ENCODE peak calls at places on chromosomes 7 and 10, in six cellular contexts. Z, D, C, F, I and P are unnamed samples.

GRCh38 chr10:34255075-34255474 is 560.0 kb downstream of the PARD3 start:
- DNase-seq in Z (no peak), D (no peak), C (no peak), F (no peak), I (no peak), P (no peak)

GRCh38 chr10:3074145-3074665 is 6.9 kb downstream of the PFKP start:
- DNase-seq in Z (no peak), D (peak), C (no peak), F (peak), I (no peak), P (no peak)

GRCh38 chr10:20853276-20853675 is 43.8 kb downstream of the NEBL start:
- DNase-seq in Z (no peak), D (no peak), C (no peak), F (no peak), I (no peak), P (no peak)

GRCh38 chr10:33643042-33643441 is 308.6 kb upstream of the NRP1 start:
- DNase-seq in Z (peak), D (peak), C (no peak), F (no peak), I (peak), P (no peak)

GRCh38 chr7:111743244-111743852 is 181.1 kb upstream of the IMMP2L start:
- DNase-seq in Z (no peak), D (no peak), C (no peak), F (no peak), I (no peak), P (no peak)

GRCh38 chr7:18177815-18178660 is 150.4 kb upstream of the PRPS1L1 start:
- DNase-seq in Z (peak), D (peak), C (no peak), F (no peak), I (peak), P (no peak)

GRCh38 chr7:27923308-27923980 is 183.5 kb downstream of the TAX1BP1 start:
- DNase-seq in Z (no peak), D (no peak), C (no peak), F (no peak), I (peak), P (no peak)

GRCh38 chr10:28684986-28685580 is 7.8 kb downstream of the BAMBI start:
- DNase-seq in Z (no peak), D (no peak), C (no peak), F (no peak), I (no peak), P (peak)

GRCh38 chr10:103481974-103482531 is 3.0 kb upstream of the CALHM3 start:
- DNase-seq in Z (peak), D (peak), C (peak), F (peak), I (peak), P (peak)

GRCh38 chr7:77284633-77285032 is 85.0 kb upstream of the FGL2 start:
- DNase-seq in Z (no peak), D (no peak), C (peak), F (no peak), I (no peak), P (no peak)

GRCh38 chr7:98236366-98237185 is 15.5 kb downstream of the TECPR1 start:
- DNase-seq in Z (no peak), D (no peak), C (peak), F (no peak), I (no peak), P (no peak)

GRCh38 chr7:138890782-138891445 is 90.3 kb downstream of the KIAA1549 start:
- DNase-seq in Z (peak), D (peak), C (peak), F (no peak), I (peak), P (no peak)

GRCh38 chr7:120272261-120272895 is 597 bp upstream of the KCND2 start:
- DNase-seq in Z (peak), D (peak), C (peak), F (peak), I (peak), P (peak)

GRCh38 chr7:80770675-80771081 is 132.2 kb downstream of the CD36 start:
- DNase-seq in Z (peak), D (no peak), C (no peak), F (no peak), I (no peak), P (no peak)

GRCh38 chr10:87916515-87916914 is 53.1 kb downstream of the PTEN start:
- DNase-seq in Z (no peak), D (no peak), C (no peak), F (peak), I (no peak), P (no peak)

GRCh38 chr7:100964630-100965029 is 4.7 kb upstream of the MUC12 start:
- DNase-seq in Z (no peak), D (no peak), C (no peak), F (no peak), I (no peak), P (no peak)

GRCh38 chr7:103685646-103686418 is 239.8 kb upstream of the SLC26A5 start:
- DNase-seq in Z (no peak), D (no peak), C (no peak), F (no peak), I (no peak), P (no peak)

GRCh38 chr10:119659951-119660350 is 8.8 kb downstream of the BAG3 start:
- DNase-seq in Z (no peak), D (no peak), C (no peak), F (no peak), I (no peak), P (no peak)

GRCh38 chr7:55343860-55344606 is 21.1 kb upstream of the LANCL2 start:
- DNase-seq in Z (no peak), D (no peak), C (peak), F (no peak), I (no peak), P (no peak)

GRCh38 chr7:95517458-95517857 is 31.7 kb downstream of the ASB4 start:
- DNase-seq in Z (no peak), D (no peak), C (no peak), F (no peak), I (no peak), P (no peak)

GRCh38 chr10:127013251-127013656 is 108.0 kb downstream of the DOCK1 start:
- DNase-seq in Z (no peak), D (no peak), C (no peak), F (peak), I (no peak), P (peak)

GRCh38 chr10:19941206-19941880 is 125.1 kb downstream of the PLXDC2 start:
- DNase-seq in Z (no peak), D (no peak), C (no peak), F (no peak), I (no peak), P (no peak)

GRCh38 chr7:30143748-30144251 is 9.0 kb downstream of the MTURN start:
- DNase-seq in Z (peak), D (peak), C (no peak), F (no peak), I (peak), P (peak)

GRCh38 chr7:9776900-9777299 is 1196.8 kb upstream of the PHF14 start:
- DNase-seq in Z (no peak), D (no peak), C (no peak), F (no peak), I (no peak), P (no peak)

GRCh38 chr10:926075-926698 is 5.3 kb downstream of the LARP4B start:
- DNase-seq in Z (no peak), D (peak), C (no peak), F (peak), I (no peak), P (peak)

GRCh38 chr10:96548589-96548988 is 34.9 kb upstream of the TLL2 start:
- DNase-seq in Z (no peak), D (no peak), C (no peak), F (no peak), I (peak), P (no peak)

GRCh38 chr10:131012641-131012985 is 298.9 kb downstream of the TCERG1L start:
- DNase-seq in Z (no peak), D (no peak), C (no peak), F (no peak), I (no peak), P (no peak)

DNA sequence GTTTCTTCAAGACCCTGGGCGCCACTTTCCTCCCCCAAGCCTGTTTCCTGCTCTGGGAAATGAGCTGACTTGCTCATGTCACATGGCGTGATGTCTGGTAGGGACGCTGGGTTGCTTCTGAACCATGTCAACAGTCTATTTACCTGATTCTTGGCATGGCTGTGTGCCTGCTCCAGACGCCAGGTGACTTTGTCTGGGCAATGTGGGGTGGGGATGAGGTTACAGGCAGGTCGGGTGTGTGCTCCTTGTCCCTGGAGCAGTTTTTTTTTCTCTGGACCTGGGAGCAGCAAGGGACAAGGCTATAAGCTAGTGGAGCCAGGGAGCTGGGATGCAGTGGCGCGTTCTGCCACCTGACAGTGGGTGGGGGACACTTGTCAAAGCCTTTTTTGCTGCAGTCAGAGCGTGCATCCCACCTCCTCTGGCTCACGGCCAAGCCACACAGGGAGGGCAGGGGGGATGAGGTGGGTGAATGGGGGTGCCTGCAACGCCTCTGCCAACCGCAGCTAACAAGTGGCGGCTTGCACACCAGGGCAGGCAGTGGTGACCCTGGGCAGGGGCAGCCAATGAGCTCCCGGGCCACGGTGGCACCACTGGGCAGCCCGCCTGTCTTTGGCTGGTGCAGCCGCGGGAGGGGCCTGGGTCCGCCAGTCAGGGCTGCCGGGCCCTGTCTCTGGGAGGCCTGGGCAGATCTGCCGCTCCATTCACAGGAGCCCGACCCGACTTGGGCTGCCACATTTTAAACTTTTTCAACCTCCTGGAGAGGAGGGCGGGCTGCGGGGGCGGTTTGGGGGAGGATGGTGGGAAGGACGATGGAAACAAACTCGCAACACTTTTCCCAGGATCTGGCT is 22.9 kb downstream of the DNAJB12 start:
- DNase-seq in Z (peak), D (peak), C (peak), F (peak), I (peak), P (peak)
- H3K4me3 ChIP-seq in Z (no peak), D (no peak), C (no peak), F (no peak), I (no peak), P (peak)

DNA sequence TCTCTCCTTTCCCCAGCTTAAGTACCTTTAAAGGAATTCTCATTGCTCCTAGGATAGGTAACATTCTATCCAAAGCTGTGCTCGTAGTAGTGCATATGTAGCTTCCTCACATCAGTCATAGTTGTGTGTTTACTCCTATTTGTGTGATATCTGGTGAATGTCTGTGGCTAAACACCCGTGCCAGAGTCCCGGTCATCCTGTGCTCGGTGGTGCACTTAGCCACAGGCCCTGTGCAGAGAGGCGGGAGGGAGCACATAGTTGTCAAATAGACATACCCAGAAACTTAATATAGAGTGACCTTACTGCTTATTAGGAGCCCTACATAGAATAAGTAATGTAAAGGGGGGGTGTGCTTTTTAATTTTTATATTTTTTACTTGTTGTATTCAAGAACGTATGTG is 76.6 kb downstream of the RBM33 start:
- DNase-seq in Z (no peak), D (no peak), C (no peak), F (no peak), I (no peak), P (no peak)
- H3K4me3 ChIP-seq in Z (no peak), D (no peak), C (no peak), F (no peak), I (no peak), P (no peak)

GRCh38 chr7:130415019-130415418 is 25.8 kb downstream of the CEP41 start:
- DNase-seq in Z (no peak), D (no peak), C (no peak), F (no peak), I (no peak), P (no peak)

GRCh38 chr7:130420943-130421578 is 19.8 kb downstream of the CEP41 start:
- DNase-seq in Z (peak), D (peak), C (no peak), F (no peak), I (peak), P (no peak)

GRCh38 chr7:130418306-130418705 is 22.5 kb downstream of the CEP41 start:
- DNase-seq in Z (no peak), D (peak), C (no peak), F (no peak), I (no peak), P (no peak)

GRCh38 chr7:130419652-130420051 is 21.2 kb downstream of the CEP41 start:
- DNase-seq in Z (no peak), D (peak), C (no peak), F (peak), I (no peak), P (no peak)

DNA sequence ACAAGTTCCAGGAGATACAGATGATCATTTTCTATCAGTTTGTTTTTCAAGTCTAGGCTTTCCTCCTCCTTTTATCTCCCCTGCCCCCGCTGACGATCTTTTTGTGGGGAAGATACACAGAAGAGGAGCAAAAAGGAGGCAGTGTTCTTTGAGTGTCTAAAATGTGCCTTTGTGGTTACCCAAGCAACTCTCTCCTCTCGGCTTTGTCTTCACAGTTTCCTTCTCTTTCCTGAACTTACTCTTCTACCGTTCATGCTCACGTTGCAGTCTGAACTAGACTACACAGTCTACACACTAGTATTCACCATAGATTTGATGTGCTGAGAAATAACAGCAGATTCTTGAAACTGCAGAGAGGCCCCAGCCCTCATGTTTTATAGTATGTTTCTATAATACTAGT is 23.6 kb downstream of the CEP41 start:
- DNase-seq in Z (no peak), D (no peak), C (no peak), F (no peak), I (no peak), P (no peak)
- H3K4me3 ChIP-seq in Z (no peak), D (no peak), C (no peak), F (no peak), I (no peak), P (no peak)

DNA sequence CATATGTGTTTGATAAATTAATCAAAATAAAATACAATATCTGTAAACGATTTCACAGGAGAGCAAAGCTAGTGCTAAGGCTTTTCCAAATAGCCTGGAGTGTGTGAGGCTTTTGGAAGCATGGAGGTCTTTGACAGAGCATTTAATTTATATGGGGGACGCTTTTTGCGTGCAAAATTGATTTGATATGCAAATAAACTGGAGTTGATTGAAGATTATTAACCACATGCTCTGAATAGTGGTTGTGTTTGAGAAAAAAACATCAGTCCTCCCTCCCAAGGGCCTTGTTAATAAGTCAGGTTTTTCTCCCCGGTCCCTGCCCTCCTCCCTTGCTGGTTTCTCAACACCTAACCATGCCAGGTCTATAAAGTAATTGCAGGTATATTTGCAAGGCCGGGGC is 85.1 kb upstream of the FGFR2 start:
- DNase-seq in Z (no peak), D (no peak), C (no peak), F (no peak), I (no peak), P (no peak)
- H3K4me3 ChIP-seq in Z (no peak), D (no peak), C (no peak), F (no peak), I (no peak), P (no peak)